ENCODE peak calls at places on chromosomes 11 and 22, in eight cellular contexts. I, T, C, M, N, S, H and U are unnamed samples.

GRCh38 chr22:47154621-47155081 is 392.2 kb downstream of the TBC1D22A start:
- DNase-seq in I (no peak), T (peak; percentile 65), C (no peak), M (no peak), N (no peak), S (peak; percentile 22), H (no peak), U (no peak)

GRCh38 chr22:26045051-26045450 is 124.2 kb upstream of the SEZ6L start:
- DNase-seq in I (no peak), T (no peak), C (no peak), M (no peak), N (no peak), S (no peak), H (no peak), U (no peak)

GRCh38 chr22:37897805-37898204 is 8.3 kb upstream of the MICALL1 start:
- DNase-seq in I (peak; percentile 57), T (no peak), C (no peak), M (no peak), N (no peak), S (no peak), H (no peak), U (no peak)

GRCh38 chr22:36873614-36874308 is 13.0 kb downstream of the NCF4 start:
- DNase-seq in I (peak; percentile 97), T (no peak), C (peak; percentile 80), M (peak; percentile 81), N (no peak), S (peak; percentile 56), H (peak; percentile 34), U (peak; percentile 59)

GRCh38 chr11:34358666-34359547 is 1.1 kb upstream of the ABTB2 start:
- DNase-seq in I (peak; percentile 71), T (peak; percentile 71), C (peak; percentile 79), M (peak; percentile 82), N (peak; percentile 94), S (peak; percentile 85), H (peak; percentile 78), U (peak; percentile 75)

GRCh38 chr22:30598986-30599385 is 7.3 kb upstream of the PES1 start:
- DNase-seq in I (no peak), T (no peak), C (no peak), M (no peak), N (no peak), S (no peak), H (no peak), U (no peak)

GRCh38 chr11:74634537-74634936 is 42.2 kb downstream of the POLD3 start:
- DNase-seq in I (peak; percentile 56), T (no peak), C (peak; percentile 42), M (no peak), N (no peak), S (no peak), H (no peak), U (peak; percentile 20)

GRCh38 chr11:89249196-89249595 is 71.5 kb downstream of the TYR start:
- DNase-seq in I (no peak), T (no peak), C (no peak), M (no peak), N (no peak), S (no peak), H (no peak), U (no peak)

GRCh38 chr11:70470127-70470526 is 71.8 kb downstream of the CTTN start:
- DNase-seq in I (no peak), T (no peak), C (no peak), M (no peak), N (no peak), S (no peak), H (no peak), U (no peak)

GRCh38 chr11:86728562-86728961 is 56.1 kb upstream of the ME3 start:
- DNase-seq in I (peak; percentile 48), T (no peak), C (no peak), M (no peak), N (no peak), S (no peak), H (no peak), U (no peak)

GRCh38 chr11:93648168-93648567 is 13.3 kb upstream of the CEP295 start:
- DNase-seq in I (no peak), T (no peak), C (peak; percentile 55), M (no peak), N (no peak), S (peak; percentile 11), H (no peak), U (no peak)

GRCh38 chr11:1335811-1336761 is 26.7 kb upstream of the TOLLIP start:
- DNase-seq in I (peak; percentile 72), T (peak; percentile 50), C (peak; percentile 81), M (peak; percentile 79), N (peak; percentile 92), S (peak; percentile 63), H (peak; percentile 55), U (peak; percentile 62)

GRCh38 chr11:80995523-80995922 is 1554.7 kb upstream of the TENM4 start:
- DNase-seq in I (peak; percentile 5), T (no peak), C (no peak), M (no peak), N (no peak), S (no peak), H (no peak), U (no peak)

GRCh38 chr11:90874971-90875370 is 652.1 kb upstream of the CHORDC1 start:
- DNase-seq in I (no peak), T (no peak), C (no peak), M (no peak), N (no peak), S (no peak), H (no peak), U (no peak)

GRCh38 chr22:24500251-24500820 is 5.2 kb downstream of the UPB1 start:
- DNase-seq in I (no peak), T (no peak), C (no peak), M (no peak), N (no peak), S (no peak), H (no peak), U (peak; percentile 83)

GRCh38 chr11:18105086-18105801 is 638 bp downstream of the SAAL1 start:
- DNase-seq in I (no peak), T (no peak), C (peak; percentile 8), M (no peak), N (no peak), S (no peak), H (no peak), U (no peak)

GRCh38 chr11:128251140-128251539 is 336.2 kb downstream of the ETS1 start:
- DNase-seq in I (no peak), T (no peak), C (no peak), M (no peak), N (no peak), S (no peak), H (no peak), U (no peak)

GRCh38 chr22:43001271-43002197 is 13.4 kb downstream of the PACSIN2 start:
- DNase-seq in I (no peak), T (no peak), C (no peak), M (peak; percentile 67), N (no peak), S (no peak), H (no peak), U (no peak)
- H3K4me3 ChIP-seq in I (peak overlapping the region; percentile 24), T (no peak overlapping the region), C (no peak overlapping the region), M (peak overlapping the region; percentile 17), N (no peak overlapping the region), S (no peak overlapping the region), H (no peak overlapping the region), U (no peak overlapping the region)

GRCh38 chr11:56314844-56315243 is at the start of gene OR8K3:
- DNase-seq in I (no peak), T (no peak), C (no peak), M (no peak), N (no peak), S (no peak), H (no peak), U (no peak)
- H3K4me3 ChIP-seq in I (no peak within 1 kb of the TSS), T (no peak within 1 kb of the TSS), C (no peak within 1 kb of the TSS), M (no peak within 1 kb of the TSS), N (no peak within 1 kb of the TSS), S (no peak within 1 kb of the TSS), H (no peak within 1 kb of the TSS), U (no peak within 1 kb of the TSS)

GRCh38 chr22:46125816-46126770 is 24.2 kb upstream of the PPARA start:
- DNase-seq in I (no peak), T (no peak), C (no peak), M (no peak), N (no peak), S (no peak), H (no peak), U (no peak)

GRCh38 chr22:46127556-46127955 is 22.8 kb upstream of the PPARA start:
- DNase-seq in I (no peak), T (no peak), C (no peak), M (no peak), N (no peak), S (no peak), H (no peak), U (no peak)

GRCh38 chr22:46129390-46130041 is 20.8 kb upstream of the PPARA start:
- DNase-seq in I (no peak), T (peak; percentile 80), C (no peak), M (peak; percentile 83), N (no peak), S (no peak), H (no peak), U (no peak)

GRCh38 chr22:46126853-46127385 is 23.4 kb upstream of the PPARA start:
- DNase-seq in I (no peak), T (no peak), C (no peak), M (no peak), N (no peak), S (no peak), H (no peak), U (no peak)

GRCh38 chr22:46128606-46129005 is 21.7 kb upstream of the PPARA start:
- DNase-seq in I (no peak), T (no peak), C (no peak), M (no peak), N (no peak), S (no peak), H (no peak), U (no peak)
- H3K4me3 ChIP-seq in I (no peak overlapping the region), T (no peak overlapping the region), C (no peak overlapping the region), M (no peak overlapping the region), N (no peak overlapping the region), S (no peak overlapping the region), H (no peak overlapping the region), U (no peak overlapping the region)

DNA sequence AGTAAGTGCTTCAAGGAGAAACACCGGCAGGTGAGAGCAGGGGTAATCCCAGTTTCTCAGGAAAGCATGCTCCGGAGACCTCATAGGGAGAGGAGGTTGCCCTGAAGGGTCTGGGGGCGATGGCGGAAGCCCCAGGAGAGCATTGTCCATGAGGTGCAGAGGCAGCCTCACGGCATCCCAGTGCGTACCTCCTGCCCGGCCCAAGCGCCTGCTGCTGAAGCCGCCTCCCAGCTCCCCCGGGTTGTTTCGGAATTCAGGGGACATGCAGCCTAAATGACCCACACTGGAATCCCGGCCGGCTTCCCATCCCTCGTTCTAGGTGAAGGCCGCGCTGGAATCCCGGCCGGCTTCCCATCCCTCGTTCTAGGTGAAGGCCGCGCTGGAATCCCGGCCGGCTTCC is 2.7 kb downstream of the ZBED4 start:
- DNase-seq in I (no peak), T (no peak), C (no peak), M (no peak), N (no peak), S (no peak), H (no peak), U (no peak)
- H3K4me3 ChIP-seq in I (no peak overlapping the region), T (no peak overlapping the region), C (no peak overlapping the region), M (no peak overlapping the region), N (no peak overlapping the region), S (no peak overlapping the region), H (no peak overlapping the region), U (no peak overlapping the region)